ENCODE peak calls at places on chromosomes 4 and X, in nine cellular contexts. S, K, E, O, X, A, U, R and T are unnamed samples.

GRCh38 chr4:3829211-3829953 is 63.2 kb downstream of the ADRA2C start:
- DNase-seq in S (no peak), K (no peak), E (no peak), O (peak), X (no peak), A (no peak), U (no peak), R (no peak), T (no peak)

GRCh38 chr4:38131371-38132139 is 171.4 kb downstream of the PTTG2 start:
- DNase-seq in S (peak), K (no peak), E (no peak), O (no peak), X (no peak), A (peak), U (no peak), R (no peak), T (no peak)

GRCh38 chrX:31279359-31279758 is 207.5 kb upstream of the FTHL17 start:
- DNase-seq in S (no peak), K (no peak), E (no peak), O (no peak), X (no peak), A (peak), U (peak), R (no peak), T (no peak)

GRCh38 chrX:39895228-39896110 is 202.3 kb downstream of the BCOR start:
- DNase-seq in S (no peak), K (no peak), E (no peak), O (no peak), X (no peak), A (peak), U (peak), R (peak), T (peak)

GRCh38 chr4:109465065-109465464 is 31.4 kb downstream of the SEC24B start:
- DNase-seq in S (no peak), K (no peak), E (no peak), O (no peak), X (no peak), A (no peak), U (no peak), R (no peak), T (no peak)

GRCh38 chr4:183200453-183200852 is 101.4 kb downstream of the WWC2 start:
- DNase-seq in S (no peak), K (peak), E (peak), O (peak), X (peak), A (peak), U (peak), R (peak), T (no peak)

GRCh38 chr4:38728651-38729141 is 54.1 kb downstream of the TLR10 start:
- DNase-seq in S (no peak), K (no peak), E (no peak), O (peak), X (no peak), A (peak), U (peak), R (peak), T (peak)

GRCh38 chr4:97720869-97721432 is 422.3 kb downstream of the STPG2 start:
- DNase-seq in S (no peak), K (no peak), E (no peak), O (no peak), X (no peak), A (peak), U (peak), R (no peak), T (no peak)

GRCh38 chr4:109497511-109497910 is 62.5 kb upstream of the MCUB start:
- DNase-seq in S (no peak), K (no peak), E (no peak), O (no peak), X (no peak), A (no peak), U (no peak), R (no peak), T (no peak)

GRCh38 chrX:119132961-119133360 is 5.3 kb upstream of the KIAA1210 start:
- DNase-seq in S (no peak), K (no peak), E (no peak), O (no peak), X (no peak), A (no peak), U (no peak), R (no peak), T (no peak)

GRCh38 chr4:16264798-16265197 is 38.5 kb upstream of the TAPT1 start:
- DNase-seq in S (no peak), K (no peak), E (no peak), O (no peak), X (no peak), A (peak), U (peak), R (no peak), T (peak)

GRCh38 chr4:10299601-10300000 is 157.6 kb downstream of the ZNF518B start:
- DNase-seq in S (no peak), K (no peak), E (no peak), O (no peak), X (no peak), A (no peak), U (no peak), R (no peak), T (no peak)

GRCh38 chr4:67929447-67929846 is 33.8 kb downstream of the TMPRSS11A start:
- DNase-seq in S (no peak), K (no peak), E (no peak), O (no peak), X (no peak), A (peak), U (no peak), R (no peak), T (no peak)

GRCh38 chrX:11423362-11423818 is 130.2 kb downstream of the AMELX start:
- DNase-seq in S (no peak), K (peak), E (peak), O (no peak), X (peak), A (peak), U (no peak), R (no peak), T (no peak)

GRCh38 chr4:109266236-109266635 is 36.2 kb downstream of the COL25A1 start:
- DNase-seq in S (no peak), K (no peak), E (no peak), O (no peak), X (no peak), A (no peak), U (no peak), R (no peak), T (no peak)

GRCh38 chr4:7733801-7734650 is 205.6 kb downstream of the AFAP1 start:
- DNase-seq in S (no peak), K (no peak), E (no peak), O (peak), X (no peak), A (no peak), U (no peak), R (no peak), T (no peak)

GRCh38 chr4:138919094-138919936 is 96.3 kb upstream of the NOCT start:
- DNase-seq in S (peak), K (peak), E (peak), O (peak), X (peak), A (peak), U (peak), R (peak), T (peak)